ENCODE peak calls at places on chromosome 18, in seven cellular contexts. A is esophagus squamous epithelium, O is body of pancreas, B is GM23338, D is upper lobe of right lung, K is transverse colon, S is ovary. I is an unnamed sample. For H3K4me1, the result is how much of the 10 kb centered on the place peaks cover.

GRCh38 chr18:10744653-10745052 is 218.8 kb downstream of the NAPG start:
- DNase-seq in A (no peak), O (no peak), B (no peak), D (no peak), K (no peak), S (no peak), I (no peak)

GRCh38 chr18:63676526-63676925 is 14.8 kb upstream of the SERPINB3 start:
- DNase-seq in A (no peak), O (no peak), B (peak), D (no peak), K (no peak), S (no peak), I (peak)

GRCh38 chr18:32980896-32981295 is 208.1 kb upstream of the KLHL14 start:
- DNase-seq in A (no peak), O (no peak), B (no peak), D (no peak), K (no peak), S (no peak), I (no peak)

GRCh38 chr18:61334951-61335736 is 1.9 kb downstream of the CDH20 start:
- DNase-seq in A (no peak), O (no peak), B (no peak), D (no peak), K (no peak), S (no peak), I (no peak)

GRCh38 chr18:48410095-48410920 is 1.1 kb upstream of the ZBTB7C start:
- DNase-seq in A (peak), O (peak), B (peak), D (peak), K (peak), S (peak), I (peak)

GRCh38 chr18:31685097-31686082 is 1.0 kb upstream of the B4GALT6 start:
- DNase-seq in A (no peak), O (peak), B (peak), D (peak), K (peak), S (peak), I (peak)

GRCh38 chr18:36942264-36942663 is 113.3 kb downstream of the KIAA1328 start:
- DNase-seq in A (no peak), O (no peak), B (peak), D (no peak), K (no peak), S (no peak), I (peak)

GRCh38 chr18:12038082-12038660 is 55.5 kb upstream of the ANKRD62 start:
- DNase-seq in A (no peak), O (peak), B (peak), D (no peak), K (peak), S (peak), I (no peak)

GRCh38 chr18:48061781-48062570 is 131.5 kb upstream of the SMAD2 start:
- DNase-seq in A (no peak), O (no peak), B (no peak), D (peak), K (no peak), S (no peak), I (no peak)

GRCh38 chr18:48139427-48140347 is 209.2 kb upstream of the SMAD2 start:
- DNase-seq in A (no peak), O (peak), B (peak), D (peak), K (peak), S (peak), I (no peak)

GRCh38 chr18:55018602-55019001 is 59.3 kb upstream of the CCDC68 start:
- DNase-seq in A (no peak), O (no peak), B (peak), D (no peak), K (no peak), S (no peak), I (no peak)

GRCh38 chr18:21739604-21740473 is 753 bp upstream of the MIB1 start:
- DNase-seq in A (no peak), O (no peak), B (peak), D (no peak), K (no peak), S (peak), I (no peak)

GRCh38 chr18:45666006-45666405 is 50.7 kb downstream of the SLC14A2 start:
- DNase-seq in A (no peak), O (no peak), B (no peak), D (no peak), K (no peak), S (no peak), I (no peak)

GRCh38 chr18:62109676-62110075 is 77.2 kb downstream of the PIGN start:
- DNase-seq in A (no peak), O (no peak), B (no peak), D (no peak), K (no peak), S (no peak), I (no peak)

GRCh38 chr18:31684279-31685096 is at the start of gene B4GALT6:
- DNase-seq in A (no peak), O (peak), B (peak), D (peak), K (peak), S (no peak), I (peak)

DNA sequence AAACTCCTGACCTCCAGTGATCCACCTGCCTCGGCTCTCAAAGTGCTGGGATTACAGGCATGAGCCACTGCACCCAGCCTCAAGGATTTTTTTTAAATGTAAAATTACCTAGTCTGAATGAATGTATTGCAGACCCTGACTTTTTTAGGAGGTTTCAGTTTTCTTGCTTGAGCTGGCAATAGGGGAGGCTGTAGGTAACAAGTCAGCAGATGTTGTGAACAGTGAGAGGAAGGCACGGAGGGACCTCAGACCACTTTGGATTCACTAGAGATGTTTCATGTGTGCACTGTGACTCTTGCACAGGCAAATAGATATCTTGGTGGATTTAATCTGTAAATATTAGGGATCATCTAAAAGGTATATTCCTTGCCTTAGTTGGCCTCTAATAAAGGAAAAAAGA is 6.4 kb downstream of the NDUFV2 start:
- DNase-seq in A (no peak), O (no peak), B (no peak), D (no peak), K (no peak), S (no peak), I (peak)
- H3K4me1 ChIP-seq in A (half or more), O (half or more), B (half or more), D (half or more), K (half or more), S (under half), I (half or more)

DNA sequence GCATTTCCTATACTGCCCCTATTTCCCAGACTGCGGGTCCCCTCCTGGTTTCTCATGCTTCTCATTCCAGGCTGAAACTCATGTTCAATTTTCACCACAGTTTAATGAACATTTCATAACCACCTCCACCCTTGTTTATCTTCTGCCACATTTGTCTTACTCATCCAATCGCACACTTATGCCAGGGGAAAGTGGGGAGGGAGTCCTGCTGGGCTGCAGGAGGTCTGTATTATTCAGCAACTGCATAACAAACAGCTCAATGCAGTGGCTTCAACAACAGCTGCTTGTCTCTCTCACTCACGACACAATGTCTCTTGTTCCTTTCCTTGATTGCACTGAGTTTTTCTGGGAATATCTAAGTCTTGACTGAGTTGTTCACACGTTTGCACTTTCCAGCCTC is 106.0 kb downstream of the ZNF519 start:
- DNase-seq in A (no peak), O (no peak), B (peak), D (no peak), K (no peak), S (no peak), I (no peak)
- H3K4me3 ChIP-seq in A (no peak), O (no peak), B (peak), D (no peak), K (no peak), S (no peak), I (no peak)

GRCh38 chr18:7537145-7537544 is 30.0 kb upstream of the PTPRM start:
- DNase-seq in A (no peak), O (no peak), B (no peak), D (no peak), K (no peak), S (no peak), I (no peak)

GRCh38 chr18:7545734-7546133 is 21.4 kb upstream of the PTPRM start:
- DNase-seq in A (no peak), O (no peak), B (no peak), D (no peak), K (no peak), S (no peak), I (no peak)

DNA sequence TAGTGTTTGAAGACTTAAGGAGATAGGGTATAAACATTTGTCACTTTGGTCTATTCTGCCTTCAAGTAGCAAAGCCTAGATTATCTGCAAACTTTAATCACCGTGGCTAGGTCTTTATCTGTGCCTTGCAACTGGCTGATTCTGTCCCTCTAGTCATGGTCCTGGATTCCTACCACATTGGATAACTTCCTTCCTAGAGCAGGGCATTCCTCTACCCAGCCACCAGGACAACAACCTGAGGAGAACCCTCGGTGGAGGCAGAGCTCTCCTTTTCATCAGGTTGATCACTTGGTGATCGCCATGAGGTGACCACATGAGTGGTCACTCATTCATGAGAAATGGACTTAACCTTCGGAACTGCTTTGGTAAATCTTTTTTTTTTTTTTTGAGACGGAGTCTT is 25.3 kb upstream of the PTPRM start:
- DNase-seq in A (no peak), O (no peak), B (no peak), D (no peak), K (no peak), S (no peak), I (no peak)
- H3K4me1 ChIP-seq in A (under half), O (under half), B (under half), D (under half), K (under half), S (under half), I (under half)

GRCh38 chr18:77061946-77062517 is 70.6 kb downstream of the MBP start:
- DNase-seq in A (no peak), O (no peak), B (peak), D (no peak), K (no peak), S (peak), I (no peak)
- H3K4me3 ChIP-seq in A (no peak), O (no peak), B (no peak), D (no peak), K (no peak), S (no peak), I (no peak)